ENCODE peak calls at places on chromosome 1, in eight cellular contexts. N, I, S, T, O, B, C and M are unnamed samples.

GRCh38 chr1:213440766-213441165 is 389.7 kb downstream of the RPS6KC1 start:
- DNase-seq in I (no peak), N (no peak), O (no peak), T (no peak), B (no peak), S (no peak), C (no peak), M (no peak)

GRCh38 chr1:203273869-203274602 is 31.3 kb upstream of the BTG2 start:
- DNase-seq in O (no peak), N (no peak), T (no peak), S (no peak), B (no peak), C (no peak), I (no peak), M (no peak)

GRCh38 chr1:198449727-198450433 is 90.6 kb downstream of the ATP6V1G3 start:
- DNase-seq in S (peak), T (no peak), N (peak), C (no peak), O (no peak), B (no peak), I (no peak), M (no peak)

GRCh38 chr1:167922611-167923074 is 8.7 kb upstream of the ADCY10 start:
- DNase-seq in O (no peak), N (no peak), C (no peak), S (peak), B (no peak), I (no peak), T (no peak), M (no peak)

GRCh38 chr1:160628799-160629263 is 18.0 kb downstream of the SLAMF1 start:
- DNase-seq in S (no peak), B (no peak), O (no peak), N (no peak), I (no peak), T (no peak), C (no peak), M (no peak)

GRCh38 chr1:111738436-111739221 is 566 bp downstream of the INKA2 start:
- DNase-seq in O (peak), N (peak), T (peak), B (peak), C (peak), I (peak), S (peak), M (peak)

GRCh38 chr1:171403396-171403795 is 81.9 kb upstream of the PRRC2C start:
- DNase-seq in S (peak), C (no peak), N (peak), O (no peak), B (no peak), T (no peak), I (no peak), M (no peak)

GRCh38 chr1:23593556-23594148 is 34.4 kb upstream of the ID3 start:
- DNase-seq in O (peak), B (peak), C (no peak), I (no peak), T (peak), N (no peak), S (no peak), M (no peak)

GRCh38 chr1:240474133-240474614 is 137.8 kb downstream of the GREM2 start:
- DNase-seq in O (no peak), B (no peak), I (no peak), N (peak), T (peak), C (peak), S (peak), M (no peak)

GRCh38 chr1:7644906-7645750 is 126.0 kb upstream of the VAMP3 start:
- DNase-seq in T (peak), O (no peak), B (peak), I (no peak), S (no peak), C (no peak), N (no peak), M (no peak)

GRCh38 chr1:148389027-148389339 is 94.1 kb downstream of the PPIAL4G start:
- DNase-seq in N (no peak), T (no peak), B (no peak), S (no peak), I (no peak), C (no peak), O (no peak), M (no peak)

GRCh38 chr1:20964540-20965484 is 177.7 kb upstream of the HP1BP3 start:
- DNase-seq in I (no peak), B (peak), T (no peak), N (no peak), S (no peak), O (no peak), C (no peak), M (no peak)

GRCh38 chr1:5564578-5565257 is 427.5 kb downstream of the NPHP4 start:
- DNase-seq in C (no peak), B (no peak), I (no peak), S (no peak), T (no peak), N (no peak), O (no peak), M (no peak)

GRCh38 chr1:215637041-215637573 is 70.0 kb downstream of the KCTD3 start:
- DNase-seq in C (peak), O (no peak), B (no peak), I (no peak), T (peak), N (peak), S (peak), M (no peak)

GRCh38 chr1:54851928-54852524 is 35.0 kb downstream of the DHCR24 start:
- DNase-seq in C (no peak), S (no peak), B (peak), T (no peak), O (no peak), N (no peak), I (no peak), M (no peak)

GRCh38 chr1:245537992-245538391 is 383.2 kb downstream of the KIF26B start:
- DNase-seq in B (no peak), N (peak), I (no peak), T (peak), S (peak), C (no peak), O (no peak), M (no peak)

GRCh38 chr1:55448261-55448660 is 233.1 kb upstream of the USP24 start:
- DNase-seq in C (no peak), I (no peak), S (peak), N (peak), O (no peak), T (no peak), B (no peak), M (no peak)

GRCh38 chr1:32772281-32773017 is 44.7 kb downstream of the YARS1 start:
- DNase-seq in C (no peak), T (no peak), O (no peak), B (no peak), I (no peak), S (no peak), N (no peak), M (no peak)

GRCh38 chr1:229709620-229710019 is 83.6 kb downstream of the URB2 start:
- DNase-seq in O (no peak), S (no peak), N (no peak), I (no peak), T (no peak), C (no peak), B (no peak), M (no peak)

GRCh38 chr1:247216246-247216645 is 39.6 kb upstream of the VN1R5 start:
- DNase-seq in T (no peak), I (no peak), O (no peak), C (no peak), N (no peak), S (no peak), B (no peak), M (no peak)

GRCh38 chr1:203274603-203275381 is 30.5 kb upstream of the BTG2 start:
- DNase-seq in S (no peak), B (peak), N (no peak), I (no peak), O (no peak), C (no peak), T (no peak), M (no peak)

GRCh38 chr1:160614410-160614809 is 32.4 kb downstream of the SLAMF1 start:
- DNase-seq in B (no peak), O (no peak), S (no peak), N (no peak), I (no peak), C (no peak), T (no peak), M (no peak)

GRCh38 chr1:59186656-59187055 is 110.2 kb upstream of the FGGY start:
- DNase-seq in B (no peak), C (no peak), N (peak), I (no peak), T (no peak), O (no peak), S (peak), M (no peak)

GRCh38 chr1:55289614-55290013 is 74.5 kb upstream of the USP24 start:
- DNase-seq in O (no peak), T (no peak), S (no peak), N (no peak), C (no peak), B (no peak), I (no peak), M (no peak)

GRCh38 chr1:10339815-10340214 is 59.0 kb upstream of the PGD start:
- DNase-seq in N (peak), C (peak), B (peak), I (no peak), S (peak), O (no peak), T (peak), M (peak)

GRCh38 chr1:38352869-38353268 is 306.3 kb upstream of the POU3F1 start:
- DNase-seq in N (no peak), T (no peak), S (no peak), B (no peak), O (no peak), C (no peak), I (no peak), M (no peak)

GRCh38 chr1:94143173-94143808 is 22.3 kb upstream of the ABCA4 start:
- DNase-seq in I (no peak), T (no peak), S (no peak), C (no peak), B (no peak), N (no peak), O (no peak), M (no peak)

GRCh38 chr1:152777510-152778137 is 2.7 kb downstream of the LCE1F start:
- DNase-seq in I (no peak), S (peak), T (no peak), N (no peak), C (peak), O (no peak), B (no peak), M (peak)

GRCh38 chr1:55552636-55553035 is 337.5 kb upstream of the USP24 start:
- DNase-seq in B (no peak), C (no peak), I (no peak), T (no peak), S (no peak), O (no peak), N (no peak), M (no peak)

GRCh38 chr1:215399787-215400186 is 167.3 kb upstream of the KCTD3 start:
- DNase-seq in I (no peak), S (no peak), C (no peak), O (no peak), B (no peak), T (no peak), N (no peak), M (no peak)

GRCh38 chr1:36571106-36571505 is 88.4 kb upstream of the CSF3R start:
- DNase-seq in N (no peak), C (no peak), T (no peak), O (no peak), S (no peak), I (no peak), B (no peak), M (no peak)